ENCODE peak calls at places on chromosome 14, in five cellular contexts. One of them, this sample, is unnamed.

GRCh38 chr14:41137741-41138140 is 468.9 kb upstream of the LRFN5 start:
- DNase-seq in astrocyte: no peak
- DNase-seq in CD8-positive, alpha-beta T cell: no peak
- DNase-seq in A549: no peak
- DNase-seq in RWPE2: no peak
- DNase-seq in this sample: no peak

GRCh38 chr14:30317729-30318128 is 241.2 kb upstream of the G2E3 start:
- DNase-seq in A549: no peak
- DNase-seq in astrocyte: no peak
- DNase-seq in RWPE2: no peak
- DNase-seq in CD8-positive, alpha-beta T cell: no peak
- DNase-seq in this sample: no peak

GRCh38 chr14:74574706-74575105 is 37.3 kb downstream of the LTBP2 start:
- DNase-seq in RWPE2: no peak
- DNase-seq in A549: no peak
- DNase-seq in astrocyte: no peak
- DNase-seq in CD8-positive, alpha-beta T cell: no peak
- DNase-seq in this sample: no peak

GRCh38 chr14:95303552-95303951 is 16.2 kb downstream of the CLMN start:
- DNase-seq in astrocyte: no peak
- DNase-seq in A549: no peak
- DNase-seq in RWPE2: no peak
- DNase-seq in CD8-positive, alpha-beta T cell: no peak
- DNase-seq in this sample: no peak

GRCh38 chr14:106530423-106531107 is 1004.2 kb downstream of the TMEM121 start:
- DNase-seq in CD8-positive, alpha-beta T cell: peak; percentile 33
- DNase-seq in A549: peak; percentile 42
- DNase-seq in RWPE2: no peak
- DNase-seq in astrocyte: no peak
- DNase-seq in this sample: no peak

GRCh38 chr14:100594625-100594951 is 7.4 kb upstream of the BEGAIN start:
- DNase-seq in A549: no peak
- DNase-seq in RWPE2: no peak
- DNase-seq in CD8-positive, alpha-beta T cell: no peak
- DNase-seq in astrocyte: no peak
- DNase-seq in this sample: no peak

GRCh38 chr14:56807586-56808168 is 2.6 kb downstream of the OTX2 start:
- DNase-seq in RWPE2: no peak
- DNase-seq in A549: no peak
- DNase-seq in CD8-positive, alpha-beta T cell: no peak
- DNase-seq in astrocyte: no peak
- DNase-seq in this sample: no peak

GRCh38 chr14:70905316-70905715 is 1.9 kb upstream of the PCNX1 start:
- DNase-seq in CD8-positive, alpha-beta T cell: no peak
- DNase-seq in A549: no peak
- DNase-seq in astrocyte: no peak
- DNase-seq in RWPE2: no peak
- DNase-seq in this sample: no peak

GRCh38 chr14:72943876-72944430 is 17.7 kb downstream of the DCAF4 start:
- DNase-seq in RWPE2: no peak
- DNase-seq in A549: no peak
- DNase-seq in CD8-positive, alpha-beta T cell: no peak
- DNase-seq in astrocyte: no peak
- DNase-seq in this sample: no peak

GRCh38 chr14:61174395-61175386 is 106.4 kb downstream of the TMEM30B start:
- DNase-seq in A549: no peak
- DNase-seq in CD8-positive, alpha-beta T cell: no peak
- DNase-seq in astrocyte: peak; percentile 75
- DNase-seq in RWPE2: no peak
- DNase-seq in this sample: no peak

GRCh38 chr14:68104518-68104917 is 284.9 kb downstream of the RAD51B start:
- DNase-seq in A549: peak; percentile 66
- DNase-seq in astrocyte: peak; percentile 97
- DNase-seq in RWPE2: no peak
- DNase-seq in CD8-positive, alpha-beta T cell: no peak
- DNase-seq in this sample: peak; percentile 93
- H3K27ac ChIP-seq in A549: peak overlapping the region; percentile 65
- H3K27ac ChIP-seq in astrocyte: peak overlapping the region; percentile 66
- H3K27ac ChIP-seq in RWPE2: peak overlapping the region; percentile 41
- H3K27ac ChIP-seq in CD8-positive, alpha-beta T cell: no peak overlapping the region
- H3K27ac ChIP-seq in this sample: peak overlapping the region; percentile 88

GRCh38 chr14:103730490-103731035 is 15.0 kb downstream of the ZFYVE21 start:
- DNase-seq in CD8-positive, alpha-beta T cell: no peak
- DNase-seq in RWPE2: no peak
- DNase-seq in astrocyte: peak; percentile 33
- DNase-seq in A549: no peak
- DNase-seq in this sample: no peak

GRCh38 chr14:103728141-103728540 is 12.5 kb downstream of the ZFYVE21 start:
- DNase-seq in RWPE2: no peak
- DNase-seq in astrocyte: no peak
- DNase-seq in A549: no peak
- DNase-seq in CD8-positive, alpha-beta T cell: no peak
- DNase-seq in this sample: no peak

GRCh38 chr14:103729496-103730448 is 14.2 kb downstream of the ZFYVE21 start:
- DNase-seq in astrocyte: no peak
- DNase-seq in RWPE2: peak; percentile 69
- DNase-seq in CD8-positive, alpha-beta T cell: no peak
- DNase-seq in A549: no peak
- DNase-seq in this sample: no peak

GRCh38 chr14:103727313-103728000 is 11.8 kb downstream of the ZFYVE21 start:
- DNase-seq in A549: no peak
- DNase-seq in astrocyte: no peak
- DNase-seq in RWPE2: no peak
- DNase-seq in CD8-positive, alpha-beta T cell: no peak
- DNase-seq in this sample: no peak

DNA sequence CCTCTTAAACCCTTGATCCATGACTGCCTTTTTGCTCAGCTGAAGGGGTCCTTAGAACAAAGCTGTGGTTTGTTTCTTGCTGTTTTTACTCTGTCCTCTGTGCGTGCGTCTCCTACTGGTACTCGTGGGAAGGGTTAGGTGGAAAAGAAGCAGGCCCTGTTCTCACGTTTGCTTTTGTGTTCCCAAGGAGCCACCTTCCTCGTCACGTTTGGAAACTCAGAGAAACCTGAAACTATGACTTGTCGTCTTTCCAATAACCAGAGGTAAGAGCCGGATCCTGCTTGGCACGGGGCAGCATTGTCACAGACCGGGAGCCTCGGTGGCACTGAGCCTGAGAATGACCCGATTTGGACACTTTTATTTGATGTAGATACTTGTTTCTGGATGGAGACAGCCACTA is 13.1 kb downstream of the ZFYVE21 start:
- DNase-seq in RWPE2: no peak
- DNase-seq in CD8-positive, alpha-beta T cell: no peak
- DNase-seq in A549: no peak
- DNase-seq in astrocyte: no peak
- DNase-seq in this sample: no peak
- TF ChIP-seq CTCF in RWPE2: no peak
- TF ChIP-seq CTCF in CD8-positive, alpha-beta T cell: no peak
- TF ChIP-seq CTCF in A549: no peak
- TF ChIP-seq CTCF in astrocyte: no peak
- TF ChIP-seq CTCF in this sample: no peak

GRCh38 chr14:22494486-22495135 is 94.4 kb downstream of the DAD1 start:
- DNase-seq in A549: no peak
- DNase-seq in astrocyte: no peak
- DNase-seq in CD8-positive, alpha-beta T cell: no peak
- DNase-seq in RWPE2: no peak
- DNase-seq in this sample: no peak

GRCh38 chr14:22500525-22500924 is 88.5 kb downstream of the DAD1 start:
- DNase-seq in RWPE2: no peak
- DNase-seq in A549: no peak
- DNase-seq in astrocyte: no peak
- DNase-seq in CD8-positive, alpha-beta T cell: no peak
- DNase-seq in this sample: no peak

GRCh38 chr14:22497671-22498093 is 91.3 kb downstream of the DAD1 start:
- DNase-seq in CD8-positive, alpha-beta T cell: no peak
- DNase-seq in RWPE2: no peak
- DNase-seq in astrocyte: no peak
- DNase-seq in A549: no peak
- DNase-seq in this sample: no peak

GRCh38 chr14:22493753-22494152 is 95.3 kb downstream of the DAD1 start:
- DNase-seq in CD8-positive, alpha-beta T cell: no peak
- DNase-seq in A549: no peak
- DNase-seq in astrocyte: no peak
- DNase-seq in RWPE2: no peak
- DNase-seq in this sample: no peak

GRCh38 chr14:22497144-22497423 is 91.9 kb downstream of the DAD1 start:
- DNase-seq in A549: no peak
- DNase-seq in CD8-positive, alpha-beta T cell: no peak
- DNase-seq in RWPE2: no peak
- DNase-seq in astrocyte: no peak
- DNase-seq in this sample: no peak
- H3K4me3 ChIP-seq in A549: no peak overlapping the region
- H3K4me3 ChIP-seq in CD8-positive, alpha-beta T cell: peak overlapping the region; percentile 54
- H3K4me3 ChIP-seq in RWPE2: no peak overlapping the region
- H3K4me3 ChIP-seq in astrocyte: no peak overlapping the region
- H3K4me3 ChIP-seq in this sample: no peak overlapping the region

DNA sequence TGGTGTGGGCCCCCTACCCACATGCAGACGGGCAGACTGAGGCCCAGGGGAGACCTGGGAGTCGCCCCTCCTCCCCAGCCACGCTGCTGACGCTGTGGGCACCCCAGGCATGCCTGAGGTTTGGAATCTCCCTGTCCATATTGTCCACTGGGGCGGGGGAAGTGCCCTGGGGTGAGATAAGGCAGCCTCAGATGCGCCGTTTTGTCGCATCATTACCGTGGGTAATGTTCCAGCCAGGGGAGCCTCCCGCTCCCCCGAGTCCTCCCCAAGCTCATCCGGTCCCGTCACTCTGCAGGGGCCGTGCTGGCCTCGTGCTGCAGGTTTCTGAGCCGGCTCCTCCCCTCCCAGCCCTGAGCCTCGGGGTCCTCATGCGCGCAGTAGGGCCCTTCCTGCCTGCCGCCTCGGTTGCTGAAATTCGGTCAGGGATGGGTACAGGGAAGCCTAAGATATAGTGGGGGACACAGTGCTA is 11.4 kb downstream of the INF2 start:
- DNase-seq in astrocyte: no peak
- DNase-seq in A549: no peak
- DNase-seq in RWPE2: no peak
- DNase-seq in CD8-positive, alpha-beta T cell: no peak
- DNase-seq in this sample: no peak
- H3K27ac ChIP-seq in astrocyte: no peak overlapping the region
- H3K27ac ChIP-seq in A549: peak overlapping the region; percentile 98
- H3K27ac ChIP-seq in RWPE2: no peak overlapping the region
- H3K27ac ChIP-seq in CD8-positive, alpha-beta T cell: no peak overlapping the region
- H3K27ac ChIP-seq in this sample: no peak overlapping the region

GRCh38 chr14:90452366-90452765 is 55.5 kb downstream of the CALM1 start:
- DNase-seq in RWPE2: no peak
- DNase-seq in astrocyte: no peak
- DNase-seq in A549: no peak
- DNase-seq in CD8-positive, alpha-beta T cell: no peak
- DNase-seq in this sample: no peak
- TF ChIP-seq CTCF in RWPE2: no peak
- TF ChIP-seq CTCF in astrocyte: no peak
- TF ChIP-seq CTCF in A549: no peak
- TF ChIP-seq CTCF in CD8-positive, alpha-beta T cell: no peak
- TF ChIP-seq CTCF in this sample: no peak

DNA sequence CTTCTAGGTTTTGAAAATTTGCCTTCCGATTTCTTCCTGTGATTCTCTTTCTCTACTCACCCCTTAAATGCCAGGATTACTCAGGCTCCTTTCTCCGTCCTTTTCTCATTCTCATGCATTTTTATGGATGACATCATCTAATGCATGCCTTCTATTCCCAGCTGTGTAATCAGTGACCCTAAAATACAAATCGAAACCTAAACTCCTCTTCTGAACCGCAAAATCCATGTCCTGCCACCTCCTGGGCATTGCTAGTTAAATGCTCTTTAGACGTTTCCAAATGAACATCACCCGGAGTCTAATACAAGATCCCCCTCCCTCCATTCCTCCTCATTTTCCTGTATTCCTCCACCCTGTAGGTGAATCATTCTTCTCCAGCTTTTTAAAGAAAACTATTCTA is 1703.1 kb upstream of the FLRT2 start:
- DNase-seq in CD8-positive, alpha-beta T cell: no peak
- DNase-seq in astrocyte: no peak
- DNase-seq in RWPE2: no peak
- DNase-seq in A549: peak; percentile 6
- DNase-seq in this sample: peak; percentile 59
- H3K4me3 ChIP-seq in CD8-positive, alpha-beta T cell: no peak overlapping the region
- H3K4me3 ChIP-seq in astrocyte: no peak overlapping the region
- H3K4me3 ChIP-seq in RWPE2: no peak overlapping the region
- H3K4me3 ChIP-seq in A549: no peak overlapping the region
- H3K4me3 ChIP-seq in this sample: no peak overlapping the region

DNA sequence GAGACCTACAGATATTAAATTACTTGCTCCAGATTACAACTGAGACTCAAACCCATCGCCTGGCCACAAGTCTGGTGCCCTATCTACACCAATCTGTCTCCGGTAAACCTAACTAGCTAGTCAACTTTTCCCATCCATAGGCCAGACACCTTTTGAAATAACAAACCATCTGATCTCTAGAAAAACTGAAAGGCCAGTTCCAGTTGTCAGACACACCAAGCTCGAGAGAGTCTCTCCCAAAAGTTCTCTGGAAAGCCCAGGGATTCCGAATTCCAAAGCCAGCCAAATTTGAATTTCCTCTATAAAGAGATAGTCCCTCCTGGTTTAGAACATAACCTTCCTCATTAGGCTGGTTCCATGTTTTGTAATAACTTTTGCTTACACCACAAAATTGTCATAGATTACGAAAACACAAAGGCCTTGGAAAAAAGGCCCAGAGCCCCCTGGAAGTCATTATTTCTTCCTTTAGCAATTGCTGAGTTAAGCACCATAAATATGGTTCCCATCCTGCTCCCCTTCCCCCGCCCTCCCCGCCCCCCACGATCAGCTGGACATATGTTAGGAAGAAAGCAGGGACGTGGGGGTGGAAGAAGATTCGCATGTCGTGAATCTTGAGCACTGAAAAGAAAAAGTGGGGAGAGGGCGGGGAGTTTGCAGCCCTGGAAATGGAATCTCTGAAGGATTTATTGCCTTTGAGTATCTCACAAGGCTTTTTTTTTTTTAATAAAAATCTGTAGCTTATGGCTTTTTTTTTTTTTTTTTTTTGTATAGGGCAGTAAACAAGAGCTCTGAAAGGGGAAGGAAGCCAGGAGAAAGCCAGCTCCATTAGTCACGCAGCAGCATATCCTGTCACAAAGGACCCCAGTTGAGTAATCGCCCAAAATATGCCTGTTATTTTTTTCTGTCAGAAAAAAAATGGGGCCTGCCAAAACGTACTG is 110.4 kb downstream of the ZFP36L1 start:
- DNase-seq in astrocyte: peak; percentile 95
- DNase-seq in RWPE2: no peak
- DNase-seq in A549: peak; percentile 79
- DNase-seq in CD8-positive, alpha-beta T cell: peak; percentile 45
- DNase-seq in this sample: peak; percentile 93
- H3K27ac ChIP-seq in astrocyte: peak overlapping the region; percentile 98
- H3K27ac ChIP-seq in RWPE2: peak overlapping the region; percentile 100
- H3K27ac ChIP-seq in A549: peak overlapping the region; percentile 94
- H3K27ac ChIP-seq in CD8-positive, alpha-beta T cell: no peak overlapping the region
- H3K27ac ChIP-seq in this sample: peak overlapping the region; percentile 93